ENCODE peak calls at places on chromosomes 13 and 19, in ten cellular contexts. P, X, Z, R, I, L, F, T, W and D are unnamed samples.

GRCh38 chr19:15159251-15159650 is 41.5 kb downstream of the NOTCH3 start:
- DNase-seq in W (no peak), L (no peak), I (no peak), T (no peak), R (no peak), X (no peak), F (peak), P (no peak), Z (no peak), D (peak)

GRCh38 chr13:30429721-30430694 is 7.7 kb downstream of the UBE2L5 start:
- DNase-seq in I (no peak), R (peak), W (no peak), X (no peak), L (no peak), F (peak), P (no peak), Z (peak), T (peak), D (peak)

GRCh38 chr19:54136086-54136863 is 1.3 kb upstream of the CNOT3 start:
- DNase-seq in P (no peak), T (no peak), F (peak), W (no peak), X (peak), R (no peak), Z (no peak), I (no peak), L (no peak), D (peak)

GRCh38 chr13:29886446-29886845 is 36.0 kb upstream of the UBL3 start:
- DNase-seq in W (no peak), Z (no peak), T (no peak), L (no peak), R (no peak), X (no peak), F (no peak), I (no peak), P (no peak), D (no peak)

GRCh38 chr13:30806784-30807183 is 71.4 kb downstream of the ALOX5AP start:
- DNase-seq in I (no peak), L (no peak), Z (peak), W (no peak), T (no peak), P (peak), X (no peak), R (no peak), F (peak), D (peak)

GRCh38 chr13:59673301-59673700 is 490.4 kb downstream of the DIAPH3 start:
- DNase-seq in R (peak), P (no peak), Z (no peak), I (no peak), W (no peak), L (no peak), X (no peak), F (no peak), T (no peak), D (no peak)

GRCh38 chr13:23678768-23679167 is 108.6 kb downstream of the TNFRSF19 start:
- DNase-seq in P (no peak), F (no peak), Z (no peak), L (no peak), R (no peak), I (no peak), W (no peak), T (no peak), X (no peak), D (no peak)

GRCh38 chr19:46861691-46862503 is 1.1 kb downstream of the ARHGAP35 start:
- DNase-seq in Z (no peak), I (peak), R (no peak), F (peak), L (no peak), T (peak), P (peak), W (no peak), X (peak), D (peak)

GRCh38 chr13:96984061-96984508 is 10.2 kb downstream of the OXGR1 start:
- DNase-seq in I (peak), P (peak), W (peak), X (no peak), L (peak), T (peak), R (no peak), Z (no peak), F (peak), D (peak)

GRCh38 chr19:35213678-35214632 is 14.6 kb downstream of the FAM187B start:
- DNase-seq in R (peak), P (no peak), L (peak), T (peak), Z (peak), W (peak), X (no peak), I (peak), F (peak), D (peak)

GRCh38 chr13:44244288-44244687 is 129.3 kb upstream of the SERP2 start:
- DNase-seq in R (no peak), L (no peak), P (no peak), F (no peak), X (no peak), Z (peak), W (no peak), I (no peak), T (no peak), D (peak)

GRCh38 chr13:45865414-45865813 is 13.9 kb upstream of the SIAH3 start:
- DNase-seq in W (no peak), X (no peak), R (no peak), T (no peak), F (no peak), L (no peak), Z (no peak), P (no peak), I (no peak), D (no peak)

GRCh38 chr13:29810898-29811297 is 39.5 kb downstream of the UBL3 start:
- DNase-seq in X (no peak), R (no peak), L (no peak), W (no peak), P (no peak), T (no peak), F (no peak), Z (no peak), I (no peak), D (no peak)

GRCh38 chr13:90185734-90186133 is 1161.8 kb upstream of the MIR17HG start:
- DNase-seq in X (no peak), Z (no peak), I (no peak), P (no peak), W (no peak), L (no peak), R (no peak), F (no peak), T (no peak), D (no peak)

DNA sequence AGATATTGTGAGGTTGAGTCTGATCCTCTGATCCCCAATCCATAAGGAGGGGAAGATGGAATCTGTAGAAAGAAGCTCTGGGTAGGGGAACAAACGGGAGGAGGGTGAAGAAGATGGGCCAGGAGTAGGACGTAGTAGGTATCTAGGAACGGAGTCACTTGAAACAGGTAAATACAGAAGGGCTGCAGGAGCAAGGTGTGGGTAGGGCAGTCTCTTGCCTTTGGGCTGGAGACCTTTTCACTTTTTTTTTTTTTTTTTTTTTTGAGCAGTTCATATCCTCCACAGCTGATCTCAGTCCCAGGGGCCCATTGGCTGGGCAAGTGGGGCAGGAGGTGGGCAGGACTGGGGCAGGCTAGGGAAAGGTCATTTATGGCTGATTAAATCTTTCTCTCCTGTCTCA is 1.5 kb downstream of the BCKDHA start:
- DNase-seq in X (no peak), R (no peak), F (no peak), W (no peak), P (no peak), I (no peak), T (no peak), Z (no peak), L (no peak), D (no peak)
- H3K4me3 ChIP-seq in X (peak), R (peak), F (no peak), W (peak), P (peak), I (peak), T (no peak), Z (no peak), L (peak), D (no peak)

GRCh38 chr19:33254245-33254824 is 28.7 kb upstream of the SLC7A10 start:
- DNase-seq in I (no peak), W (no peak), F (no peak), Z (no peak), P (no peak), L (no peak), T (no peak), R (no peak), X (no peak), D (no peak)
- TF ChIP-seq CTCF in I (no peak), W (no peak), F (no peak), Z (no peak), P (no peak), L (no peak), T (no peak), R (no peak), X (no peak), D (no peak)

GRCh38 chr13:48448963-48449614 is 36.2 kb upstream of the LPAR6 start:
- DNase-seq in L (no peak), R (no peak), W (no peak), X (no peak), F (peak), Z (no peak), T (no peak), I (no peak), P (no peak), D (peak)
- H3K4me3 ChIP-seq in L (no peak), R (no peak), W (no peak), X (no peak), F (no peak), Z (no peak), T (no peak), I (peak), P (no peak), D (no peak)

DNA sequence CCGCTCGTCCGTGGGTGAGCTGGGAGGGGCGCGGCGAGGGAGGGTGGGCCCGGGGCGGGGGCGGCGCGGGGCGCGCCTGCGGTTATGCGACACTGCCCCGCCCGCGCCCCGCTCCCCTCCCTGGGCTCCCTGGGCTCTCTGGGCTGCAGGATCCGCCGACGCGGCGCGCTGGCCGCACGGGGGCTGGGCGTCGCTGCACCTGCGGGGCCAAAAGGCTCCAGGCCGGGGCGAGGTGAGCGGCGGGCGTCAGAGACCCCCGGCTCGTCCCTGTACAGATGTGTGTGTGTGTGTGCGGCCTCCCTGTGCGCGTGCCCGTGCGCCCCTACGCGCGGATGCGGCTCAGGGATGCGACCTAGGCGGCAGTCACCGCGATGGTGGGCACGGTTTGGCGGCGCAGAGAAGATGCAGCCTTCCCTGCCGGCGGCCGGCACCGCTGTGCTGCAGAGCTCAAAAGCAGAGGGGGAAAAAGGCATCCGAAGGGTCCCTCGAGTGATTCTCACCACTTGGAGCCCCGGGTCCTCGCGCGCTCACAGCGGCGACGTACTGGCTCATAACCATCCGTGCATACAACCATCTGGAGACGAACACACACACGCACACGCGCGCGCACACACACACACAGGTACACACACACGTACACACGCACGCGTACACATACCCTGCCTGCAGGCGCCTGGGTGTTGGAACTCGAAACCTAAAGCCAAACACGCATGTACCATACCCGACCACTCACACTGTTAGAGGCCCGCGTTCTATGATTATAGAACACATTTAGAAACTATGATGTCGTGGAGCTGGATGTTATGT is 704 bp downstream of the ATP8A2 start:
- DNase-seq in L (peak), T (no peak), P (peak), R (no peak), W (no peak), I (no peak), X (peak), F (no peak), Z (no peak), D (no peak)
- TF ChIP-seq CTCF in L (no peak), T (no peak), P (no peak), R (no peak), W (no peak), I (no peak), X (no peak), F (no peak), Z (no peak), D (no peak)

GRCh38 chr13:36067619-36068456 is 63.3 kb downstream of the DCLK1 start:
- DNase-seq in I (no peak), W (no peak), L (no peak), F (no peak), T (no peak), Z (no peak), R (no peak), X (no peak), P (no peak), D (no peak)
- H3K4me3 ChIP-seq in I (no peak), W (no peak), L (no peak), F (no peak), T (no peak), Z (no peak), R (no peak), X (no peak), P (no peak), D (no peak)

DNA sequence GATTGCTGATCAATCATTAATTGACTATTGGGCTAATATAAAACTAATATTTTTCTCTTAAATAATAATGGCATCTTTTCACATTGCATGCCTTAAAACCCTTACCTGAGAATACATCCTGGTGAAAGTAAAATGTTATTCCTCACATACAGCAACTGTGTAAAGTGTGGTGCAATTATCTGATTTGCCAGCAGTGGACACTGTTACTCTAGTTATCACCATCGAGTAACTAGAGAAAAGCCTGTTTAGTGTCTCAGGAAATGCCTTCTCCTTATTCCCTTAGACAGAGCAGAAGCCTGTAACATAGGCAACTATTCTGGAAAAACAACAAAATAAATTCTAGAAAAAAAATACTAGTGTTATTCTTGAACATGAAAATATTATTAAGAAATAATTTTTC is 459.8 kb downstream of the FGF14 start:
- DNase-seq in F (peak), L (peak), X (no peak), W (no peak), P (peak), T (peak), R (no peak), Z (peak), I (peak), D (peak)
- TF ChIP-seq CTCF in F (peak), L (peak), X (peak), W (peak), P (peak), T (peak), R (peak), Z (peak), I (peak), D (peak)

GRCh38 chr19:17766543-17767131 is 15.4 kb downstream of the FCHO1 start:
- DNase-seq in P (peak), F (peak), X (peak), I (peak), L (peak), W (no peak), Z (peak), R (no peak), T (peak), D (peak)
- H3K4me3 ChIP-seq in P (no peak), F (peak), X (no peak), I (peak), L (no peak), W (no peak), Z (no peak), R (peak), T (no peak), D (no peak)